ENCODE peak calls at places on chromosomes 2 and 18, in eight cellular contexts. V, D, S, A, O, K, T and F are unnamed samples.

GRCh38 chr2:188378551-188378950 is 86.9 kb downstream of the GULP1 start:
- DNase-seq in S (no peak), K (no peak), T (no peak), A (no peak), V (no peak), D (no peak), O (no peak), F (no peak)

GRCh38 chr2:68732533-68732932 is 2.1 kb upstream of the ARHGAP25 start:
- DNase-seq in T (no peak), S (no peak), K (no peak), V (no peak), D (no peak), O (no peak), A (no peak), F (no peak)

GRCh38 chr18:63119647-63120046 is 199.9 kb downstream of the BCL2 start:
- DNase-seq in T (no peak), O (no peak), A (no peak), K (peak; percentile 12), S (peak; percentile 46), D (peak; percentile 15), V (no peak), F (no peak)

GRCh38 chr2:232353660-232354059 is 24.9 kb upstream of the ALPP start:
- DNase-seq in V (no peak), K (no peak), A (no peak), D (no peak), T (no peak), S (no peak), O (no peak), F (no peak)

GRCh38 chr2:62705859-62706720 is 577 bp downstream of the EHBP1 start:
- DNase-seq in D (peak; percentile 43), K (peak; percentile 73), V (peak; percentile 74), O (peak; percentile 51), A (peak; percentile 58), S (peak; percentile 54), T (peak; percentile 74), F (peak; percentile 75)

GRCh38 chr2:203811491-203812221 is 55.9 kb upstream of the CTLA4 start:
- DNase-seq in O (peak; percentile 87), K (peak; percentile 45), D (peak; percentile 93), T (peak; percentile 85), S (peak; percentile 54), V (peak; percentile 75), A (peak; percentile 63), F (no peak)

GRCh38 chr2:154261473-154262027 is 389.8 kb downstream of the GALNT13 start:
- DNase-seq in K (no peak), D (no peak), S (no peak), O (no peak), V (no peak), A (no peak), T (no peak), F (no peak)

GRCh38 chr2:38182518-38183013 is 106.6 kb upstream of the CYP1B1 start:
- DNase-seq in D (peak; percentile 63), O (peak; percentile 25), S (no peak), T (no peak), V (no peak), A (no peak), K (no peak), F (no peak)

GRCh38 chr18:35835366-35835765 is 137.1 kb upstream of the RMP24 start:
- DNase-seq in T (no peak), A (no peak), O (no peak), D (no peak), K (no peak), V (no peak), S (no peak), F (no peak)

GRCh38 chr18:9066358-9066757 is 36.1 kb upstream of the NDUFV2 start:
- DNase-seq in S (peak; percentile 89), D (no peak), A (no peak), O (no peak), K (no peak), T (no peak), V (no peak), F (no peak)

GRCh38 chr2:166375205-166375735 is 474 bp downstream of the SCN9A start:
- DNase-seq in D (peak; percentile 30), O (no peak), V (no peak), A (no peak), S (peak; percentile 5), T (no peak), K (no peak), F (no peak)

GRCh38 chr18:22238036-22238435 is 68.6 kb downstream of the GATA6 start:
- DNase-seq in D (no peak), A (no peak), T (no peak), O (no peak), S (no peak), V (no peak), K (no peak), F (no peak)

GRCh38 chr2:233497692-233498091 is 68.9 kb downstream of the USP40 start:
- DNase-seq in S (no peak), K (no peak), O (no peak), A (no peak), T (no peak), D (no peak), V (no peak), F (no peak)

GRCh38 chr2:176162911-176163654 is 6.0 kb downstream of the HOXD3 start:
- DNase-seq in T (no peak), S (no peak), D (no peak), V (no peak), K (no peak), A (no peak), O (no peak), F (no peak)

GRCh38 chr2:194166818-194167217 is 1490.2 kb upstream of the SLC39A10 start:
- DNase-seq in S (peak; percentile 37), K (no peak), T (no peak), O (no peak), A (no peak), V (no peak), D (peak; percentile 42), F (no peak)

GRCh38 chr2:9210030-9210429 is 3.4 kb downstream of the ASAP2 start:
- DNase-seq in D (no peak), V (no peak), S (no peak), O (no peak), K (no peak), A (no peak), T (peak; percentile 36), F (no peak)

GRCh38 chr2:213164263-213164662 is 12.9 kb upstream of the IKZF2 start:
- DNase-seq in K (no peak), S (no peak), V (no peak), O (no peak), T (no peak), A (no peak), D (no peak), F (no peak)

GRCh38 chr18:58887613-58887963 is 22.9 kb downstream of the ZNF532 start:
- DNase-seq in O (no peak), V (peak; percentile 63), T (peak; percentile 80), D (peak; percentile 75), K (no peak), S (peak; percentile 32), A (peak; percentile 71), F (no peak)

DNA sequence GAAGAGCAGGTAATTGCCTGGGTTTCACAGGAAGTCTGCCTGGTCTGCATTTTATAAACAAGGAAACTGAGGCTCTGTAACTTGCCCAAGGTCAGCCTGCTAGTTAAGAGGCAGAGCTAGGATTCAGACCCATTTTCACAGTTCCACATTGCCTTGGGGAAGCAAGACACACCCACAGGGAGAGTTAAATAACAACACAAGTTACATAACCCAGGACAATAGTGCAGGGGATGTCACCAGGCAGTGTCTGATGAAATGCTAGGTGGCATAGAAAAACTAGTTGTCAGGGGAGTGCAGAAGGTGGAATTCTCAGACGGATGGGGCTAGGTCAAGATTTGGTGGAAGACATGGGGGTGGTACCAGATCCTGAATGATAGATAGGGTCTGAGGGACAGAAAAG is 69.7 kb downstream of the PRKCE start:
- DNase-seq in O (no peak), S (no peak), V (no peak), T (no peak), A (no peak), D (no peak), K (no peak), F (no peak)
- TF ChIP-seq CTCF in O (no peak), S (no peak), V (no peak), T (no peak), A (no peak), D (no peak), K (no peak), F (no peak)

DNA sequence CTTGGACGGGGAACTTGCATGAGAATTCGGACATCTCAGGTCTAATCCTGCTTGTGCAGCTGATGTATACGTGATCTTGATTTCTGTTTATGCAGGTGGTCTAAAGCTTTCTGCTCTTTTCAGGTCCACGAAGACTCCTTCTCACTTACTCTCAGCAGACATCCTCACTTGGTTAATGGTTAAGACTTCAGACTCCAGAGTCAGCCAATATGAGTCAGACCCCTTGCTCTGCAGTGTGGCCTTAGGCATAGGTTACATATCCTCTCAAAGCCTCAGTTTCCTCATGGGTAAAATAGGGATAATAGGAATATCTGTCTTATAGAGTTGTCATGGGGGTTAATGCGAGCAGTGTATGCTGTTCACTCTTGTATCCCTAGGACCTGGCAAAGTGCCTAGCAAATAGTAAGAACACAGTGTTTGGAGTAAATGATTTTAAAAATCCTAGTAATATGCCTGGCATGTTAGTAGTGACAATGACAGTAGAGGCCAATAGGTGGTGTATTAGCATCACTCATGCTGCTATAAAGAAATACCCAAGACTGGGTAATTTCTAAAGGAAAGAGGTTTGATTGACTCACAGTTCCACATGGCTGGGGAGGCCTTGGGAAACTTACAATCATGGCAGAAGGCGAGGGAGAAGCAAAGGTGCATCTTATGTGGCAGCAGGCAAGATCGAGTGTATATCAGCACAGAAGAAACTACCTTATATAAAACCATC is 42.3 kb downstream of the XRCC5 start:
- DNase-seq in O (no peak), S (no peak), A (no peak), K (no peak), D (no peak), V (no peak), T (no peak), F (no peak)
- TF ChIP-seq CTCF in O (peak; percentile 46), S (no peak), A (peak; percentile 11), K (peak; percentile 22), D (peak; percentile 9), V (no peak), T (no peak), F (peak; percentile 26)

DNA sequence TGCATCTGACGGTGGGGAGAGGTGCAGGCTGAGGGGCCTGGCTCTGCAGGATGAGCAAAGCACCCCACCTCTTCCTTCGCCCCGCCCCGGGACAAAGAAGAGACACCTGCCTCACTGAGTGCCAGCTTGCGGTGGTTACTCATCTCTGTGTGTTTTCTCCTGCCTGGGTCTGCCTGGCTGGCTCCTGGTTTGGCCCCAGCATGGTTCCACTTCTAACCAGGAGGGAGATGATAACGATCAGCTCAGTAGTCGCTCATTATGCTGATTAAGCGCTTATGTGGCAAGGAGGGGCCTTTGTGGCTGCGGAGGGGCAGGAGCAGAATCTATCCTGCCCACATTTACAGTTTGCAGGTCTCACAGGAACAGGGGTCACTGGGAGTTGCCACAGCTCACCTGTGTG is 68.7 kb upstream of the EDAR start:
- DNase-seq in T (no peak), D (no peak), S (no peak), K (no peak), A (no peak), V (no peak), O (no peak), F (no peak)
- TF ChIP-seq CTCF in T (no peak), D (no peak), S (no peak), K (no peak), A (no peak), V (no peak), O (no peak), F (no peak)

DNA sequence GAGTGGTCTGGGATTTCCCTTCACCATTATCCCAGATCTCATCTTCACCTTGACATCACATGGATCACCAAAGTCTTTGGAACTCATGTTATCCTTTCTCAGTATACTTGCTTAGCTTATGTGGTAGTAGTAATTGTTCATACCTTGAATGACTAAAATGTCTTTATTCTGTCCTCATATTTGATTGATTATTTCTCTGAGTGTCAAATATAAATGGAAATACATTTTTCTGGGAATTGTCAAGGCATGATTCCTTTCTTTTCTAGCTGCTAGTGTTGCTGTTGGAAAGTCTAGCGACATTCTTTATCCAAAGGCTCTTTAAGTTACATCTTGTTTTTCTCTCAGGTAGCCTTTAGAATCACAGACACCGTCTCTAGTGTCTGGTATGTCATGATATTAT is 334.4 kb downstream of the CMPK2 start:
- DNase-seq in O (no peak), S (no peak), A (no peak), T (no peak), D (no peak), K (no peak), V (no peak), F (no peak)
- TF ChIP-seq CTCF in O (no peak), S (no peak), A (no peak), T (no peak), D (no peak), K (no peak), V (no peak), F (no peak)